ENCODE peak calls at places on chromosomes 12 and 14, in eight cellular contexts. A is left colon; L is tibial nerve; O is activated CD4-positive, alpha-beta T cell treated with anti-CD3 and anti-CD28 coated beads, Interleukin-2, amount 50 U/mL, for 1 hour; X is kidney tubule cell; B is mesenchymal stem cell; F is right atrium auricular region; C is activated naive CD4-positive, alpha-beta T cell treated with Interleukin-2 at 50 U/mL for 16 hours. V is an unnamed sample.
A peak's percentile ranks its signal among the peaks of the same experiment; 100 is the strongest.

GRCh38 chr12:124273630-124274029 is 21.3 kb upstream of the RFLNA start:
- DNase-seq in A (no peak), L (no peak), O (no peak), X (peak; percentile 91), B (peak; percentile 71), F (no peak), C (no peak), V (no peak)

GRCh38 chr14:21825147-21825743 is 151.6 kb upstream of the OR4E1 start:
- DNase-seq in A (no peak), L (no peak), O (peak; percentile 29), X (peak; percentile 22), B (peak; percentile 11), F (no peak), C (peak; percentile 43), V (no peak)

GRCh38 chr12:51871126-51871525 is 16.8 kb upstream of the ANKRD33 start:
- DNase-seq in A (peak; percentile 45), L (peak; percentile 44), O (no peak), X (no peak), B (no peak), F (no peak), C (no peak), V (no peak)

GRCh38 chr12:44184499-44185206 is 348.8 kb downstream of the TMEM117 start:
- DNase-seq in A (no peak), L (no peak), O (no peak), X (no peak), B (no peak), F (no peak), C (no peak), V (no peak)

GRCh38 chr14:63551338-63551737 is 8.2 kb upstream of the PPP2R5E start:
- DNase-seq in A (no peak), L (no peak), O (no peak), X (peak; percentile 69), B (peak; percentile 7), F (no peak), C (no peak), V (no peak)

GRCh38 chr12:125083092-125083491 is 17.9 kb downstream of the AACS start:
- DNase-seq in A (no peak), L (no peak), O (no peak), X (no peak), B (no peak), F (no peak), C (no peak), V (no peak)

GRCh38 chr14:64447890-64448667 is 17.2 kb upstream of the AKAP5 start:
- DNase-seq in A (no peak), L (no peak), O (no peak), X (no peak), B (no peak), F (no peak), C (no peak), V (no peak)

GRCh38 chr12:104336115-104336514 is 32.6 kb downstream of the EID3 start:
- DNase-seq in A (no peak), L (no peak), O (no peak), X (no peak), B (no peak), F (no peak), C (no peak), V (no peak)

GRCh38 chr14:70789961-70790360 is 19.4 kb downstream of the MAP3K9 start:
- DNase-seq in A (no peak), L (no peak), O (no peak), X (no peak), B (no peak), F (no peak), C (no peak), V (no peak)

V was measured in NCI-H1105.